ENCODE peak calls at places on chromosome 13, in six cellular contexts. I is tibial nerve; X is CD8-positive, alpha-beta T cell; M is AG10803; Q is glutamatergic neuron; D is ascending aorta. S is an unnamed sample.
A peak's percentile ranks its signal among the peaks of the same experiment; 100 is the strongest.

GRCh38 chr13:47890146-47890814 is 110.8 kb downstream of the SUCLA2 start:
- DNase-seq in I (no peak), X (no peak), M (peak; percentile 47), Q (no peak), D (no peak), S (no peak)

GRCh38 chr13:103291693-103292572 is 225.7 kb upstream of the SLC10A2 start:
- DNase-seq in I (no peak), X (no peak), M (no peak), Q (no peak), D (no peak), S (no peak)

GRCh38 chr13:96817336-96817941 is 176.8 kb downstream of the OXGR1 start:
- DNase-seq in I (no peak), X (no peak), M (peak; percentile 5), Q (no peak), D (no peak), S (no peak)

GRCh38 chr13:107296804-107297203 is 728.9 kb upstream of the ARGLU1 start:
- DNase-seq in I (no peak), X (no peak), M (no peak), Q (no peak), D (no peak), S (no peak)

GRCh38 chr13:57409121-57409520 is 222.4 kb upstream of the PCDH17 start:
- DNase-seq in I (no peak), X (no peak), M (no peak), Q (peak; percentile 21), D (no peak), S (no peak)

GRCh38 chr13:31267126-31267784 is 67.5 kb downstream of the B3GLCT start:
- DNase-seq in I (no peak), X (no peak), M (no peak), Q (no peak), D (no peak), S (no peak)

GRCh38 chr13:40060318-40061007 is 405.0 kb downstream of the COG6 start:
- DNase-seq in I (peak; percentile 45), X (no peak), M (peak; percentile 89), Q (no peak), D (peak; percentile 46), S (no peak)

GRCh38 chr13:44903596-44903995 is 85.7 kb downstream of the NUFIP1 start:
- DNase-seq in I (peak; percentile 85), X (no peak), M (peak; percentile 98), Q (no peak), D (peak; percentile 26), S (no peak)

GRCh38 chr13:28163587-28163986 is 25.2 kb downstream of the PAN3 start:
- DNase-seq in I (no peak), X (no peak), M (no peak), Q (no peak), D (no peak), S (no peak)

GRCh38 chr13:112779856-112780604 is 90.2 kb downstream of the ATP11A start:
- DNase-seq in I (no peak), X (no peak), M (peak; percentile 40), Q (no peak), D (no peak), S (peak; percentile 73)

GRCh38 chr13:20431080-20431479 is 94.6 kb downstream of the CRYL1 start:
- DNase-seq in I (no peak), X (no peak), M (no peak), Q (no peak), D (no peak), S (no peak)

GRCh38 chr13:91144054-91144453 is 203.4 kb upstream of the MIR17HG start:
- DNase-seq in I (no peak), X (no peak), M (no peak), Q (no peak), D (no peak), S (no peak)

GRCh38 chr13:67052550-67053237 is 177.4 kb downstream of the PCDH9 start:
- DNase-seq in I (no peak), X (no peak), M (no peak), Q (no peak), D (no peak), S (no peak)

GRCh38 chr13:63307239-63307638 is 1891.6 kb upstream of the PCDH20 start:
- DNase-seq in I (no peak), X (no peak), M (no peak), Q (no peak), D (no peak), S (no peak)

GRCh38 chr13:35481777-35482176 is 5.3 kb upstream of the MAB21L1 start:
- DNase-seq in I (no peak), X (no peak), M (no peak), Q (no peak), D (no peak), S (no peak)

DNA sequence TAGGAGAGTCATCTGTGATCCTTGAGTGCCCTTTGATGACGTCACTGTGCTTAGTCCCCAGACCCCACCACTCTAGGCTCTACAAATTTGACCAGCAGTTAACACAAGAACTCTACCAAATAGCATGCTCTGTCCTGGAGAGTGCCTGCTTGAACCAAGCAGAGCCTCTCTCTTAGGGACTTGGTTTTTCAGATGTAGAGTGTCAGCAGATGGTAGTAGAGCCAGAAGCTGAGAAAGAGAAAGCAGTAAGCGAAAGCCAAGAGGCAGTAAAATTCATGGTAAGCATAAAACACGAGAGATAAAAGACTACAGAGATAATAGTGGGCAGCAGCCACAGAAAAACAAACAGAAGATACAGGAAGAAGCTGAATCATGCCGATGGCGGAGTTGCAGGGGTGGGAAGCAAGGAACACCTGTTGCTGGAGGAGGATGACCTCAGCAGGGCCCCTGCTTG is 193.3 kb downstream of the SLC7A1 start:
- DNase-seq in I (no peak), X (no peak), M (no peak), Q (no peak), D (no peak), S (no peak)
- TF ChIP-seq CTCF in I (no peak), X (no peak), M (no peak), Q (no peak), D (no peak), S (no peak)

GRCh38 chr13:50127017-50127725 is 111.9 kb downstream of the KCNRG start:
- DNase-seq in I (peak; percentile 47), X (peak; percentile 56), M (peak; percentile 25), Q (peak; percentile 26), D (no peak), S (no peak)
- TF ChIP-seq CTCF in I (no peak), X (no peak), M (no peak), Q (no peak), D (no peak), S (no peak)

DNA sequence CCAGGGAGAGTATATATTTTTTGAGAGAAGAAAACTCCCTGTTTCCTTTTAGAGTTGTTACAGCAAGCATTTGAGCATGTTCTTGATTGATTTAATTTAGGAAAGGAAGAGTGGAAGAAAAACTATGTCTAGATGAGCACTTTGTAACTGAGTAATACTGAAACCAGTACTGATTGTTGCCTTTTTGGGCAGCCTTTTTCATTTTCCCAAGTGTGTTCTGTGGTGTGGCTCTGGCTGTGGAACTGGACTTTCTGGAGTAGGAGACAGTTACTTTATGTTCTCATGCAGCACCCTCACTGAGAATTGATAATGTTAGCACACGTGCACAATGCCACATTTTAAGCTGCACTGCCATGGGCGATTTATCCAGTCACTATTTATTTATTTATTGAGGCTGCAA is 211.5 kb downstream of the LMO7 start:
- DNase-seq in I (no peak), X (no peak), M (no peak), Q (no peak), D (no peak), S (no peak)
- TF ChIP-seq CTCF in I (no peak), X (no peak), M (no peak), Q (no peak), D (no peak), S (no peak)

GRCh38 chr13:65881561-65882155 is 1348.5 kb downstream of the PCDH9 start:
- DNase-seq in I (no peak), X (no peak), M (no peak), Q (no peak), D (no peak), S (no peak)

DNA sequence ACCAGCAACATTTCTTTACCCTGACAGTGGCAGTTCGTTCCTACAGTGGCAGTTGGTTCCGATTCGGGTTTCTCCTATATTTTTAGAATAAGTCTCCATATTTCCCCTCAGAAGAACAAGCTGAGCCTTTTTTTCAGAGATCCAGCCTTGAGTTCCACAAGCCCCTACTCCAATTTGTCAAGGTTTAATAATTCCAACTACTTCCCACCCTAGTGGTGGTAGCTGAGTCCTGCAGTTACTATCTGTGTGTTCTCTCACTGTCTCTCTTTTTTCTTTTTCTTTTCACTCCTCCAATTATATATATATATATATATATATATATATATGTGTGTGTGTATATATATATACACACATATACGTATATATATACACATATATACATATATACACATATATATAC is 1347.3 kb downstream of the PCDH9 start:
- DNase-seq in I (no peak), X (no peak), M (no peak), Q (no peak), D (no peak), S (no peak)
- TF ChIP-seq CTCF in I (no peak), X (no peak), M (no peak), Q (peak; percentile 54), D (no peak), S (peak; percentile 20)

GRCh38 chr13:74040200-74040599 is 94.0 kb downstream of the KLF12 start:
- DNase-seq in I (peak; percentile 25), X (peak; percentile 26), M (no peak), Q (peak; percentile 81), D (no peak), S (no peak)
- TF ChIP-seq CTCF in I (peak; percentile 52), X (peak; percentile 28), M (peak; percentile 37), Q (peak; percentile 78), D (peak; percentile 31), S (peak; percentile 57)

DNA sequence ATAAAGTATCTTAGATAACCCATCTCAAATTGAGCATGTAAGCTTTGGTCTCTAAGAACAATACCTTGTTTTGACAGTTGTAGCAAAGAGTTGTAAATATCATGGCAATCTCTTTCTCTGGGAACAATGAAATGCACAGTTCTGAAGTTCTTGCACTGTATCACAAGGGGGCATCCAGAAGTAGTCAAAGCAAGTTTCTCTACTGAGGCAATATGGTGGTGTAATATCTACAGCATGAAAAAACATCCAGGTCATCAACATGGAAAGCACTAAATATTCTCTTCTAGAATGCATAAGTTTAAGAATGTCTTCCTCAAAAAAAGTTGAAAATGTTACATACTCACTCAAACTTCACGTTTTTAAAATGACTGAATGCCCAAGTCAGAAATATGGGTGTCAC is 19.6 kb downstream of the MTMR6 start:
- DNase-seq in I (no peak), X (no peak), M (peak; percentile 12), Q (no peak), D (no peak), S (no peak)
- TF ChIP-seq CTCF in I (no peak), X (no peak), M (peak; percentile 39), Q (no peak), D (no peak), S (peak; percentile 27)